ENCODE peak calls at places on chromosomes 12 and 14, in ten cellular contexts. O is B cell; V is Daoy; P is amniotic stem cell; B is endothelial cell of umbilical vein; J is activated T-cell treated with anti-CD3 and anti-CD28 coated beads for 1 hour; Q is stimulated activated CD4-positive, alpha-beta T cell treated with anti-CD3 and anti-CD28 coated beads, TNF-alpha, amount 100 ng/mL, for 24 hours; H is effector memory CD4-positive, alpha-beta T cell; F is hippocampal formation; Y is stimulated activated CD8-positive, alpha-beta memory T cell treated with anti-CD3 and anti-CD28 coated beads, Interleukin-7, amount 100 ng/mL, for 4 hours. K is an unnamed sample.

GRCh38 chr12:82857911-82858533 is 171.3 kb downstream of the TMTC2 start:
- DNase-seq in F (no peak), P (no peak), B (peak; percentile 85), V (no peak), Y (no peak), H (no peak), J (no peak), Q (no peak), O (no peak), K (no peak)

GRCh38 chr14:77882631-77883030 is 82.7 kb downstream of the ADCK1 start:
- DNase-seq in Q (no peak), P (no peak), Y (no peak), B (no peak), H (no peak), V (no peak), J (no peak), O (no peak), F (no peak), K (no peak)

GRCh38 chr14:97395068-97395467 is 597.9 kb downstream of the VRK1 start:
- DNase-seq in O (no peak), H (no peak), Y (no peak), Q (no peak), V (no peak), F (no peak), B (no peak), P (no peak), J (no peak), K (no peak)

GRCh38 chr12:48198619-48198973 is 4.5 kb downstream of the OR10AD1 start:
- DNase-seq in O (no peak), B (no peak), Y (no peak), J (no peak), V (no peak), H (no peak), P (no peak), Q (no peak), F (no peak), K (no peak)

GRCh38 chr14:104205781-104206180 is 67.4 kb downstream of the KIF26A start:
- DNase-seq in O (no peak), F (no peak), J (no peak), H (no peak), P (no peak), V (no peak), Q (no peak), B (no peak), Y (no peak), K (no peak)

GRCh38 chr12:21599143-21599999 is 5.3 kb downstream of the GYS2 start:
- DNase-seq in V (no peak), Q (no peak), H (no peak), B (no peak), F (no peak), P (no peak), J (no peak), O (no peak), Y (no peak), K (no peak)

GRCh38 chr12:77152623-77153193 is 87.3 kb upstream of the E2F7 start:
- DNase-seq in V (peak; percentile 25), B (peak; percentile 68), Y (no peak), P (peak; percentile 21), J (no peak), Q (no peak), F (no peak), O (no peak), H (no peak), K (no peak)

GRCh38 chr12:76307083-76307482 is 41.1 kb downstream of the BBS10 start:
- DNase-seq in B (no peak), J (no peak), O (no peak), F (no peak), Y (no peak), V (no peak), H (no peak), P (no peak), Q (no peak), K (no peak)

GRCh38 chr14:80584638-80585505 is 356.7 kb downstream of the CEP128 start:
- DNase-seq in Y (no peak), V (peak; percentile 28), P (no peak), B (peak; percentile 49), J (no peak), Q (no peak), H (no peak), F (no peak), O (no peak), K (no peak)

GRCh38 chr12:13390381-13390856 is 193.9 kb downstream of the EMP1 start:
- DNase-seq in F (peak; percentile 82), Q (no peak), J (no peak), H (no peak), B (peak; percentile 9), O (no peak), P (peak; percentile 13), Y (no peak), V (peak; percentile 98), K (peak; percentile 64)

GRCh38 chr14:67370830-67371229 is 10.7 kb downstream of the EIF2S1 start:
- DNase-seq in Q (no peak), Y (no peak), F (no peak), B (peak; percentile 47), J (no peak), P (no peak), O (no peak), V (no peak), H (no peak), K (no peak)

GRCh38 chr14:33788116-33788515 is 162.8 kb downstream of the EGLN3 start:
- DNase-seq in B (no peak), Q (no peak), F (no peak), Y (no peak), P (no peak), J (no peak), O (no peak), V (no peak), H (no peak), K (no peak)

GRCh38 chr12:93245543-93245942 is 132.2 kb upstream of the NUDT4 start:
- DNase-seq in V (no peak), J (peak; percentile 20), H (no peak), F (no peak), Q (no peak), B (no peak), P (no peak), Y (no peak), O (no peak), K (no peak)

GRCh38 chr12:69988601-69989194 is 163.7 kb downstream of the MYRFL start:
- DNase-seq in H (no peak), Q (no peak), V (peak; percentile 23), P (no peak), B (peak; percentile 70), Y (no peak), J (no peak), O (no peak), F (no peak), K (no peak)

GRCh38 chr14:36505193-36505815 is 14.7 kb downstream of the NKX2-1 start:
- DNase-seq in O (no peak), Q (no peak), V (peak; percentile 76), Y (no peak), B (no peak), F (no peak), J (no peak), P (no peak), H (no peak), K (no peak)

GRCh38 chr12:68855111-68855510 is 47.1 kb downstream of the MDM2 start:
- DNase-seq in F (no peak), Y (no peak), O (no peak), B (no peak), H (no peak), J (no peak), P (no peak), V (no peak), Q (no peak), K (no peak)

GRCh38 chr12:19572920-19573558 is 133.7 kb downstream of the AEBP2 start:
- DNase-seq in J (no peak), P (no peak), V (peak; percentile 51), H (no peak), O (no peak), Y (no peak), Q (no peak), B (peak; percentile 69), F (no peak), K (peak; percentile 19)

GRCh38 chr14:94987409-94987808 is 169.9 kb downstream of the DICER1 start:
- DNase-seq in P (no peak), O (no peak), J (no peak), Y (no peak), Q (no peak), V (no peak), B (no peak), F (no peak), H (no peak), K (no peak)

GRCh38 chr12:128316981-128317526 is 50.1 kb downstream of the TMEM132C start:
- DNase-seq in Q (no peak), O (no peak), F (no peak), B (no peak), J (no peak), Y (no peak), P (no peak), H (no peak), V (peak; percentile 27), K (no peak)

GRCh38 chr12:5817246-5817645 is 127.8 kb downstream of the ANO2 start:
- DNase-seq in B (no peak), Y (no peak), O (no peak), P (no peak), Q (no peak), J (no peak), H (no peak), F (no peak), V (peak; percentile 12), K (no peak)

GRCh38 chr12:106583578-106584103 is 837 bp downstream of the RFX4 start:
- DNase-seq in F (no peak), V (peak; percentile 62), J (no peak), B (no peak), H (no peak), Y (no peak), P (no peak), Q (no peak), O (no peak), K (no peak)

GRCh38 chr12:1351926-1352325 is 242.5 kb downstream of the FBXL14 start:
- DNase-seq in F (no peak), J (no peak), Y (no peak), O (no peak), Q (no peak), H (no peak), B (no peak), V (no peak), P (no peak), K (no peak)

GRCh38 chr12:47818701-47819543 is 781 bp downstream of the HDAC7 start:
- DNase-seq in H (no peak), O (no peak), P (no peak), J (no peak), V (peak; percentile 49), Y (no peak), Q (no peak), B (peak; percentile 23), F (peak; percentile 61), K (peak; percentile 55)

GRCh38 chr14:96243785-96244184 is 12.2 kb upstream of the BDKRB1 start:
- DNase-seq in P (no peak), O (no peak), F (peak; percentile 3), Q (no peak), B (no peak), H (no peak), V (no peak), J (no peak), Y (no peak), K (no peak)

GRCh38 chr12:39840422-39840821 is 220.8 kb upstream of the ABCD2 start:
- DNase-seq in P (no peak), V (no peak), F (no peak), O (no peak), Y (no peak), H (no peak), J (no peak), B (peak; percentile 29), Q (no peak), K (no peak)

GRCh38 chr14:89617471-89618291 is 200.6 kb upstream of the FOXN3 start:
- DNase-seq in Y (no peak), O (no peak), P (peak; percentile 35), F (peak; percentile 41), H (peak; percentile 20), B (peak; percentile 70), Q (no peak), V (peak; percentile 54), J (no peak), K (no peak)

GRCh38 chr12:55737581-55738112 is 5.3 kb upstream of the GDF11 start:
- DNase-seq in O (no peak), B (no peak), F (no peak), Y (no peak), Q (no peak), V (no peak), P (no peak), J (no peak), H (no peak), K (no peak)

GRCh38 chr14:74062809-74063150 is 21.5 kb downstream of the ALDH6A1 start:
- DNase-seq in B (no peak), Q (no peak), J (no peak), F (no peak), H (no peak), O (no peak), Y (no peak), P (no peak), V (peak; percentile 10), K (peak; percentile 12)

K was measured in H54.